ENCODE peak calls at places on chromosome 2, in five cellular contexts. One of them, this sample, is unnamed.
A peak's percentile ranks its signal among the peaks of the same experiment; 100 is the strongest.

GRCh38 chr2:214006601-214007000 is 404.3 kb upstream of the VWC2L start:
- DNase-seq in GM23248: peak; percentile 14
- DNase-seq in ovary: no peak
- DNase-seq in CD8-positive, alpha-beta memory T cell: no peak
- DNase-seq in occipital lobe: no peak
- DNase-seq in this sample: no peak

GRCh38 chr2:2714413-2714812 is 383.3 kb upstream of the MYT1L start:
- DNase-seq in occipital lobe: no peak
- DNase-seq in GM23248: no peak
- DNase-seq in CD8-positive, alpha-beta memory T cell: no peak
- DNase-seq in ovary: no peak
- DNase-seq in this sample: no peak

GRCh38 chr2:7694066-7695000 is 777.1 kb downstream of the RNF144A start:
- DNase-seq in ovary: no peak
- DNase-seq in CD8-positive, alpha-beta memory T cell: no peak
- DNase-seq in GM23248: no peak
- DNase-seq in occipital lobe: no peak
- DNase-seq in this sample: no peak

GRCh38 chr2:29528891-29529520 is 392.4 kb downstream of the ALK start:
- DNase-seq in occipital lobe: peak; percentile 32
- DNase-seq in CD8-positive, alpha-beta memory T cell: no peak
- DNase-seq in GM23248: peak; percentile 81
- DNase-seq in ovary: peak; percentile 30
- DNase-seq in this sample: no peak

GRCh38 chr2:174878537-174879147 is 114.4 kb upstream of the CHRNA1 start:
- DNase-seq in occipital lobe: no peak
- DNase-seq in ovary: peak; percentile 19
- DNase-seq in GM23248: peak; percentile 71
- DNase-seq in CD8-positive, alpha-beta memory T cell: no peak
- DNase-seq in this sample: no peak

GRCh38 chr2:65613968-65614555 is 181.7 kb upstream of the SPRED2 start:
- DNase-seq in ovary: no peak
- DNase-seq in CD8-positive, alpha-beta memory T cell: no peak
- DNase-seq in GM23248: no peak
- DNase-seq in occipital lobe: no peak
- DNase-seq in this sample: no peak

GRCh38 chr2:1728821-1729220 is 15.5 kb downstream of the PXDN start:
- DNase-seq in CD8-positive, alpha-beta memory T cell: no peak
- DNase-seq in ovary: peak; percentile 56
- DNase-seq in GM23248: no peak
- DNase-seq in occipital lobe: no peak
- DNase-seq in this sample: no peak

GRCh38 chr2:235911125-235911524 is 257.1 kb downstream of the GBX2 start:
- DNase-seq in occipital lobe: no peak
- DNase-seq in CD8-positive, alpha-beta memory T cell: no peak
- DNase-seq in ovary: no peak
- DNase-seq in GM23248: no peak
- DNase-seq in this sample: no peak

GRCh38 chr2:10977003-10977402 is 65.3 kb downstream of the KCNF1 start:
- DNase-seq in GM23248: no peak
- DNase-seq in CD8-positive, alpha-beta memory T cell: no peak
- DNase-seq in ovary: no peak
- DNase-seq in occipital lobe: no peak
- DNase-seq in this sample: no peak

GRCh38 chr2:201191132-201191875 is 8.4 kb downstream of the CASP10 start:
- DNase-seq in occipital lobe: no peak
- DNase-seq in ovary: no peak
- DNase-seq in CD8-positive, alpha-beta memory T cell: no peak
- DNase-seq in GM23248: no peak
- DNase-seq in this sample: no peak

GRCh38 chr2:176582183-176582582 is 312.9 kb downstream of the MTX2 start:
- DNase-seq in occipital lobe: no peak
- DNase-seq in CD8-positive, alpha-beta memory T cell: no peak
- DNase-seq in ovary: no peak
- DNase-seq in GM23248: no peak
- DNase-seq in this sample: no peak

GRCh38 chr2:17754773-17755425 is 961 bp downstream of the GEN1 start:
- DNase-seq in occipital lobe: no peak
- DNase-seq in CD8-positive, alpha-beta memory T cell: no peak
- DNase-seq in ovary: no peak
- DNase-seq in GM23248: peak; percentile 45
- DNase-seq in this sample: no peak

GRCh38 chr2:217887841-217888665 is 114.7 kb downstream of the TNS1 start:
- DNase-seq in occipital lobe: no peak
- DNase-seq in CD8-positive, alpha-beta memory T cell: no peak
- DNase-seq in ovary: peak; percentile 37
- DNase-seq in GM23248: peak; percentile 38
- DNase-seq in this sample: no peak

GRCh38 chr2:10777842-10778723 is 34.5 kb downstream of the PDIA6 start:
- DNase-seq in CD8-positive, alpha-beta memory T cell: no peak
- DNase-seq in ovary: no peak
- DNase-seq in GM23248: no peak
- DNase-seq in occipital lobe: no peak
- DNase-seq in this sample: no peak

GRCh38 chr2:129673881-129674513 is 305.5 kb upstream of the RAB6C start:
- DNase-seq in occipital lobe: no peak
- DNase-seq in GM23248: no peak
- DNase-seq in ovary: no peak
- DNase-seq in CD8-positive, alpha-beta memory T cell: no peak
- DNase-seq in this sample: no peak

GRCh38 chr2:22375094-22375493 is 1009.9 kb upstream of the KLHL29 start:
- DNase-seq in CD8-positive, alpha-beta memory T cell: no peak
- DNase-seq in occipital lobe: no peak
- DNase-seq in ovary: no peak
- DNase-seq in GM23248: no peak
- DNase-seq in this sample: no peak

GRCh38 chr2:60634443-60634842 is 81.0 kb upstream of the BCL11A start:
- DNase-seq in ovary: no peak
- DNase-seq in GM23248: peak; percentile 38
- DNase-seq in CD8-positive, alpha-beta memory T cell: no peak
- DNase-seq in occipital lobe: no peak
- DNase-seq in this sample: no peak

GRCh38 chr2:133266075-133266925 is 302.0 kb downstream of the NCKAP5 start:
- DNase-seq in CD8-positive, alpha-beta memory T cell: no peak
- DNase-seq in occipital lobe: no peak
- DNase-seq in GM23248: peak; percentile 30
- DNase-seq in ovary: peak; percentile 58
- DNase-seq in this sample: no peak

GRCh38 chr2:210954508-210954907 is 398.1 kb downstream of the CPS1 start:
- DNase-seq in GM23248: no peak
- DNase-seq in occipital lobe: no peak
- DNase-seq in CD8-positive, alpha-beta memory T cell: no peak
- DNase-seq in ovary: no peak
- DNase-seq in this sample: no peak

GRCh38 chr2:121197369-121198091 is 87.5 kb downstream of the TFCP2L1 start:
- DNase-seq in ovary: no peak
- DNase-seq in occipital lobe: peak; percentile 70
- DNase-seq in GM23248: peak; percentile 91
- DNase-seq in CD8-positive, alpha-beta memory T cell: no peak
- DNase-seq in this sample: no peak

GRCh38 chr2:231003186-231003585 is 7.3 kb downstream of the SPATA3 start:
- DNase-seq in GM23248: no peak
- DNase-seq in CD8-positive, alpha-beta memory T cell: no peak
- DNase-seq in ovary: no peak
- DNase-seq in occipital lobe: no peak
- DNase-seq in this sample: no peak

GRCh38 chr2:110979834-110980612 is 140.7 kb upstream of the BCL2L11 start:
- DNase-seq in occipital lobe: no peak
- DNase-seq in ovary: no peak
- DNase-seq in GM23248: no peak
- DNase-seq in CD8-positive, alpha-beta memory T cell: no peak
- DNase-seq in this sample: no peak

GRCh38 chr2:100403722-100404121 is 13.7 kb downstream of the CHST10 start:
- DNase-seq in occipital lobe: no peak
- DNase-seq in GM23248: no peak
- DNase-seq in ovary: no peak
- DNase-seq in CD8-positive, alpha-beta memory T cell: no peak
- DNase-seq in this sample: no peak

GRCh38 chr2:12755384-12755783 is 38.6 kb downstream of the TRIB2 start:
- DNase-seq in CD8-positive, alpha-beta memory T cell: no peak
- DNase-seq in occipital lobe: no peak
- DNase-seq in ovary: no peak
- DNase-seq in GM23248: no peak
- DNase-seq in this sample: no peak

GRCh38 chr2:239822146-239822945 is 202.8 kb downstream of the NDUFA10 start:
- DNase-seq in occipital lobe: no peak
- DNase-seq in CD8-positive, alpha-beta memory T cell: no peak
- DNase-seq in GM23248: no peak
- DNase-seq in ovary: peak; percentile 3
- DNase-seq in this sample: no peak

GRCh38 chr2:233061591-233062446 is 1.7 kb downstream of the INPP5D start:
- DNase-seq in ovary: peak; percentile 32
- DNase-seq in GM23248: no peak
- DNase-seq in CD8-positive, alpha-beta memory T cell: no peak
- DNase-seq in occipital lobe: no peak
- DNase-seq in this sample: no peak

This sample was measured in B cell.